ENCODE peak calls at places on chromosomes 4 and X, in four cellular contexts. T is RWPE1, I is Panc1, L is tibial nerve. B is an unnamed sample.

GRCh38 chr4:42555828-42556227 is 101.1 kb downstream of the ATP8A1 start:
- DNase-seq in T (peak; percentile 10), I (no peak), L (no peak), B (no peak)

GRCh38 chr4:145830699-145831098 is 107.9 kb downstream of the ZNF827 start:
- DNase-seq in T (no peak), I (no peak), L (no peak), B (no peak)

GRCh38 chrX:87525771-87526229 is 8.2 kb downstream of the KLHL4 start:
- DNase-seq in T (peak; percentile 59), I (no peak), L (no peak), B (no peak)

GRCh38 chr4:151460434-151460833 is 51.5 kb downstream of the FHIP1A start:
- DNase-seq in T (no peak), I (no peak), L (no peak), B (no peak)

GRCh38 chr4:52873191-52873590 is 11.1 kb downstream of the RASL11B start:
- DNase-seq in T (no peak), I (no peak), L (no peak), B (no peak)

GRCh38 chr4:81136161-81136910 is 78.7 kb downstream of the PRKG2 start:
- DNase-seq in T (peak; percentile 5), I (no peak), L (no peak), B (no peak)

GRCh38 chrX:129566081-129566480 is 26.0 kb downstream of the OCRL start:
- DNase-seq in T (no peak), I (no peak), L (no peak), B (no peak)

GRCh38 chr4:101393256-101393655 is 45.9 kb upstream of the PPP3CA start:
- DNase-seq in T (peak; percentile 72), I (no peak), L (no peak), B (no peak)

GRCh38 chrX:48475295-48475694 is 704 bp upstream of the FTSJ1 start:
- DNase-seq in T (no peak), I (no peak), L (no peak), B (no peak)

GRCh38 chr4:178412455-178412854 is 970.2 kb upstream of the AGA start:
- DNase-seq in T (no peak), I (no peak), L (no peak), B (no peak)

GRCh38 chr4:144711685-144712456 is 65.9 kb downstream of the HHIP start:
- DNase-seq in T (no peak), I (no peak), L (no peak), B (no peak)

DNA sequence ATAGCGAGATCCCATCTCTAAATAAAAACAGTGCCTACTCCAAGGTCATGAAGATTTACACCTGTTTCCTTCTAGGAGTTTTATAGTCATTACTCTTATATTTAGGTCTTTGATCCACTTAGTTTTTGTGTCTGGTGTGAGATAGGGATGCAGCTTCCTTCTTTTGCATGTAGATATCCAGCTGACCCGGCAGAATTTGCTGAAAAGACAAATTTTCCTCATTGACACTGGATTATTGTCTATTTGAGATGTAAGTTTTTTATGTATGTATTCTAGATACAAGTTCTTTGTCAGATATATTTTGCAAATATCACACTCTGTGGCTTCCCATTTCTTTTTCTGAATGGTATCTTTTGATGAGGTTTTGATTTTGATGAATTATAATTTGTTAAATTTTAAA is 85.4 kb downstream of the RFC1 start:
- DNase-seq in T (no peak), I (no peak), L (no peak), B (no peak)
- TF ChIP-seq CTCF in T (no peak), I (no peak), L (no peak), B (no peak)

GRCh38 chrX:49876750-49877149 is 2.5 kb upstream of the USP27X start:
- DNase-seq in T (peak; percentile 26), I (peak; percentile 22), L (no peak), B (no peak)
- TF ChIP-seq CTCF in T (peak; percentile 59), I (peak; percentile 72), L (peak; percentile 33), B (peak; percentile 76)

DNA sequence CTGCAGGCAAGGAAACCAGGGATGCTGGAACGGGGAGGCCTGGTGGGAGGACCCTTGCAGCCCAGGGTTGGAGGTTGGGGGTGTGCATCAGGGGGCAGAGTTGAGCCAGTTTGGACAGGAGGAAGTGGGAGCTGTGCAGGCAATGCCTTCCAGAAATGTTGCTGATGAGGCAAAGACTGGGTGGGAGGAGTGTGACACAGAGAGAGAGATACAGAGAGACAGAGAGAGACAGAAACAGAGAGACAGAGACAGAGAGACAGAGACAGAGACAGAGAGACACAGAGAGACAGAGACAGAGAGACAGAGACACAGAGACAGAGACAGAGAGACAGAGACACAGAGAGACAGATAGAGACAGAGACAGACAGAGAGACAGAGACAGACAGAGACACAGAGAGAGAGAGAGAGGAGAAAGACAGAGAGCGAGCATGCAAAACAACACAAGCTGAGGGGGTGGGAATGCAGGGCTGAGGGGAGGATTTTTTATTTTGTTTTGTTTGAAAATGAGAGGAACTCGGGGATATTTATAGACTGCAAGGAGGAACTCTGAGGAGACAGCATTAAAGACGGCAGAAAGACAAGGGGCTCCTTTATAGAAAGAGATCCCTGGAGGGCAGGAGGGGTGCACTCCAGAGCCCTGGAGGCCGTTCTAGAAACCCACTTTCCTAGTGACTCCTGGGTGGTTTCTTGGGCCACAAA is 1.9 kb upstream of the HAUS3 start:
- DNase-seq in T (no peak), I (no peak), L (no peak), B (no peak)
- TF ChIP-seq CTCF in T (no peak), I (no peak), L (peak; percentile 35), B (peak; percentile 28)

GRCh38 chrX:23079347-23079746 is 79.6 kb downstream of the DDX53 start:
- DNase-seq in T (no peak), I (no peak), L (no peak), B (no peak)
- TF ChIP-seq CTCF in T (no peak), I (no peak), L (no peak), B (peak; percentile 50)

DNA sequence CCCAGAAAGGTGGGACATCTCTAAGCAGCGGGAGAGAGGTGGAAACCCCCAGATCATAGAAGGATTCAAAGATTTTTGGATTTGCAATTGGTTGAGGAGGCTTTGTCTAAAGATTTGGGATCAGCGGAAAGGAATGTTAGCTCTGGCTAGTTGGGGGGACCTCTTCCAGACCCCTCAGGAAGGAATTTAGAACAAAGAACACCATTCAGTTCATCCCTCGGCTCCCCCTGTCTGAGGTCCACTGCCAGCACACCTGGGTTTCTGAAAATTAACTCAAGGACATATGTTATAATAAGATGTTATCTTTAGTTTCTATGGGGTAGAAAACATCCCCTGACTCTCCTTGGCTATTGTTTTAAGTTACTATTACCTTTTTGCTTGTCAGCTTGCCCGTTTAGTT is 163.6 kb downstream of the CEP135 start:
- DNase-seq in T (no peak), I (no peak), L (no peak), B (no peak)
- TF ChIP-seq CTCF in T (no peak), I (peak; percentile 40), L (no peak), B (peak; percentile 15)

GRCh38 chr4:87114245-87115062 is 106.0 kb downstream of the KLHL8 start:
- DNase-seq in T (no peak), I (no peak), L (no peak), B (no peak)
- TF ChIP-seq CTCF in T (no peak), I (peak; percentile 37), L (no peak), B (peak; percentile 53)

GRCh38 chrX:19879742-19880378 is 7.5 kb downstream of the SH3KBP1 start:
- DNase-seq in T (no peak), I (no peak), L (no peak), B (no peak)
- TF ChIP-seq CTCF in T (no peak), I (no peak), L (no peak), B (peak; percentile 34)

GRCh38 chr4:70902577-70903281 is 560 bp downstream of the MOB1B start:
- DNase-seq in T (peak; percentile 53), I (no peak), L (no peak), B (peak; percentile 69)
- TF ChIP-seq CTCF in T (no peak), I (no peak), L (no peak), B (no peak)

DNA sequence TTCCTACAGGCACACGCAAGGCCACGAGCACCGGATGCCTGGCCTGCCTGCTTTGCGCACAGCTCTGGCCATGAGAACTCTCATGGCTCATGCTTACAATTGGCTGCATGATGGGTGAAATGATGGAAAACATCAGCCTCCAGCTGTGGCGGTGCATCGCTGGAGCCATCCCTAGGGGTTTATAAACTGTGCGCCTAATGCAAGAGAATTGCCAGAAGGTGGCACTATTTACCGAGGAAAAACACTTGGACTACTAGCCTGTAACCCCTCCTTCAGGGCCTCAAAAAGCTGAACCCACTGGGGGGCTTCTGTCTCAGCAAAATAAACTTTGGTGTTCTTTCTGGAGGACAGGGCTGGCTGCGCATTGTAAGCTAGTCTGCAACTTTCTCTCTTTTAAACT is 51.9 kb downstream of the PHKA2 start:
- DNase-seq in T (peak; percentile 7), I (no peak), L (no peak), B (no peak)
- TF ChIP-seq CTCF in T (no peak), I (peak; percentile 58), L (no peak), B (peak; percentile 66)

GRCh38 chr4:6076391-6076790 is 58.2 kb upstream of the C4orf50 start:
- DNase-seq in T (no peak), I (no peak), L (no peak), B (no peak)
- TF ChIP-seq CTCF in T (no peak), I (peak; percentile 35), L (no peak), B (peak; percentile 57)

B was measured in type B pancreatic cell.